ENCODE peak calls at places on chromosomes 5 and 9, in eight cellular contexts. G, Z, E, D, X, R, Y and K are unnamed samples.

GRCh38 chr5:177357459-177358332 is at the start of gene RGS14:
- DNase-seq in G (peak), E (no peak), R (no peak), D (peak), X (no peak), Y (no peak), Z (peak), K (no peak)

GRCh38 chr9:20478780-20479179 is 143.5 kb downstream of the MLLT3 start:
- DNase-seq in Z (no peak), X (no peak), G (no peak), R (no peak), D (no peak), E (no peak), Y (no peak), K (no peak)

GRCh38 chr5:159263569-159263905 is 447 bp downstream of the UBLCP1 start:
- DNase-seq in E (no peak), Y (no peak), Z (no peak), R (no peak), X (no peak), G (no peak), D (no peak), K (no peak)

GRCh38 chr5:179326176-179326997 is 18.9 kb downstream of the ADAMTS2 start:
- DNase-seq in E (no peak), G (no peak), Y (no peak), Z (no peak), R (peak), D (no peak), X (no peak), K (no peak)

GRCh38 chr9:96150324-96151023 is 151.5 kb downstream of the HSD17B3 start:
- DNase-seq in G (no peak), Z (peak), X (no peak), R (no peak), Y (no peak), D (no peak), E (no peak), K (no peak)

GRCh38 chr5:60487466-60487865 is 212.5 kb downstream of the DEPDC1B start:
- DNase-seq in R (no peak), G (peak), E (no peak), Y (no peak), X (no peak), Z (no peak), D (no peak), K (no peak)

GRCh38 chr5:56323505-56323904 is 90.4 kb upstream of the ANKRD55 start:
- DNase-seq in D (no peak), E (no peak), Y (no peak), R (no peak), Z (no peak), X (no peak), G (no peak), K (no peak)

GRCh38 chr5:65808818-65809217 is 86.8 kb downstream of the NLN start:
- DNase-seq in Z (no peak), D (no peak), R (no peak), E (no peak), X (no peak), G (no peak), Y (no peak), K (no peak)

GRCh38 chr5:168354397-168354796 is 63.0 kb downstream of the WWC1 start:
- DNase-seq in G (no peak), Y (no peak), E (no peak), R (no peak), X (no peak), D (no peak), Z (no peak), K (no peak)

GRCh38 chr9:131813116-131813515 is 73.2 kb upstream of the RAPGEF1 start:
- DNase-seq in R (no peak), D (no peak), X (no peak), Z (no peak), Y (no peak), G (no peak), E (no peak), K (no peak)

GRCh38 chr5:154729613-154730012 is 25.6 kb upstream of the LARP1 start:
- DNase-seq in Z (no peak), R (peak), G (no peak), Y (no peak), D (no peak), X (no peak), E (no peak), K (no peak)

GRCh38 chr5:14353661-14354474 is 210.7 kb downstream of the TRIO start:
- DNase-seq in D (no peak), X (no peak), Z (no peak), G (no peak), E (no peak), R (no peak), Y (no peak), K (no peak)

GRCh38 chr5:96788112-96788749 is 19.5 kb downstream of the ERAP1 start:
- DNase-seq in X (no peak), G (no peak), R (no peak), Y (no peak), Z (no peak), E (no peak), D (no peak), K (no peak)

GRCh38 chr9:75482566-75482965 is 394.3 kb downstream of the OSTF1 start:
- DNase-seq in Y (no peak), Z (no peak), E (no peak), D (no peak), X (no peak), R (no peak), G (no peak), K (no peak)

GRCh38 chr5:132029609-132030008 is 18.2 kb upstream of the ACSL6 start:
- DNase-seq in E (no peak), G (no peak), X (no peak), Z (no peak), Y (no peak), R (no peak), D (no peak), K (no peak)